ENCODE peak calls at places on chromosomes 4 and X, in seven cellular contexts. One of them, this sample, is unnamed.

GRCh38 chr4:168321006-168321405 is 2.5 kb upstream of the DDX60 start:
- DNase-seq in fibroblast of pulmonary artery: no peak
- DNase-seq in gastrocnemius medialis: no peak
- DNase-seq in WERI-Rb-1: no peak
- DNase-seq in omental fat pad: no peak
- DNase-seq in endothelial cell: no peak
- DNase-seq in suprapubic skin: no peak
- DNase-seq in this sample: no peak

GRCh38 chrX:45710081-45710801 is 509.6 kb upstream of the DIPK2B start:
- DNase-seq in fibroblast of pulmonary artery: peak; percentile 59
- DNase-seq in gastrocnemius medialis: no peak
- DNase-seq in WERI-Rb-1: no peak
- DNase-seq in omental fat pad: no peak
- DNase-seq in endothelial cell: no peak
- DNase-seq in suprapubic skin: no peak
- DNase-seq in this sample: peak; percentile 80

GRCh38 chr4:1210971-1211370 is 38.0 kb downstream of the CTBP1 start:
- DNase-seq in fibroblast of pulmonary artery: no peak
- DNase-seq in gastrocnemius medialis: no peak
- DNase-seq in WERI-Rb-1: no peak
- DNase-seq in omental fat pad: no peak
- DNase-seq in endothelial cell: no peak
- DNase-seq in suprapubic skin: peak; percentile 65
- DNase-seq in this sample: no peak

GRCh38 chr4:76523593-76523992 is 88.6 kb downstream of the SHROOM3 start:
- DNase-seq in fibroblast of pulmonary artery: no peak
- DNase-seq in gastrocnemius medialis: no peak
- DNase-seq in WERI-Rb-1: no peak
- DNase-seq in omental fat pad: no peak
- DNase-seq in endothelial cell: no peak
- DNase-seq in suprapubic skin: no peak
- DNase-seq in this sample: no peak

GRCh38 chrX:24659106-24659505 is 12.0 kb upstream of the PCYT1B start:
- DNase-seq in fibroblast of pulmonary artery: no peak
- DNase-seq in gastrocnemius medialis: no peak
- DNase-seq in WERI-Rb-1: no peak
- DNase-seq in omental fat pad: no peak
- DNase-seq in endothelial cell: no peak
- DNase-seq in suprapubic skin: no peak
- DNase-seq in this sample: no peak

GRCh38 chr4:70895405-70895804 is 6.8 kb upstream of the MOB1B start:
- DNase-seq in fibroblast of pulmonary artery: peak; percentile 8
- DNase-seq in gastrocnemius medialis: no peak
- DNase-seq in WERI-Rb-1: no peak
- DNase-seq in omental fat pad: no peak
- DNase-seq in endothelial cell: no peak
- DNase-seq in suprapubic skin: no peak
- DNase-seq in this sample: no peak

GRCh38 chrX:53930513-53931380 is 113.5 kb downstream of the PHF8 start:
- DNase-seq in fibroblast of pulmonary artery: peak; percentile 72
- DNase-seq in gastrocnemius medialis: no peak
- DNase-seq in WERI-Rb-1: no peak
- DNase-seq in omental fat pad: no peak
- DNase-seq in endothelial cell: no peak
- DNase-seq in suprapubic skin: no peak
- DNase-seq in this sample: no peak

GRCh38 chr4:88713782-88714181 is 16.2 kb upstream of the NAP1L5 start:
- DNase-seq in fibroblast of pulmonary artery: no peak
- DNase-seq in gastrocnemius medialis: no peak
- DNase-seq in WERI-Rb-1: no peak
- DNase-seq in omental fat pad: no peak
- DNase-seq in endothelial cell: no peak
- DNase-seq in suprapubic skin: no peak
- DNase-seq in this sample: no peak

GRCh38 chr4:52788806-52789205 is 37.6 kb upstream of the ERVMER34-1 start:
- DNase-seq in fibroblast of pulmonary artery: no peak
- DNase-seq in gastrocnemius medialis: no peak
- DNase-seq in WERI-Rb-1: no peak
- DNase-seq in omental fat pad: no peak
- DNase-seq in endothelial cell: no peak
- DNase-seq in suprapubic skin: no peak
- DNase-seq in this sample: no peak

GRCh38 chrX:68945603-68946228 is 116.9 kb downstream of the EFNB1 start:
- DNase-seq in fibroblast of pulmonary artery: peak; percentile 86
- DNase-seq in gastrocnemius medialis: no peak
- DNase-seq in WERI-Rb-1: peak; percentile 21
- DNase-seq in omental fat pad: no peak
- DNase-seq in endothelial cell: peak; percentile 19
- DNase-seq in suprapubic skin: no peak
- DNase-seq in this sample: peak; percentile 2

GRCh38 chr4:3321295-3321889 is 28.6 kb downstream of the RGS12 start:
- DNase-seq in fibroblast of pulmonary artery: no peak
- DNase-seq in gastrocnemius medialis: peak; percentile 71
- DNase-seq in WERI-Rb-1: no peak
- DNase-seq in omental fat pad: no peak
- DNase-seq in endothelial cell: no peak
- DNase-seq in suprapubic skin: peak; percentile 78
- DNase-seq in this sample: no peak

GRCh38 chr4:104989363-104989762 is 157.3 kb upstream of the TET2 start:
- DNase-seq in fibroblast of pulmonary artery: peak; percentile 45
- DNase-seq in gastrocnemius medialis: no peak
- DNase-seq in WERI-Rb-1: no peak
- DNase-seq in omental fat pad: no peak
- DNase-seq in endothelial cell: no peak
- DNase-seq in suprapubic skin: no peak
- DNase-seq in this sample: no peak

GRCh38 chr4:83657336-83657735 is 121.4 kb downstream of the GPAT3 start:
- DNase-seq in fibroblast of pulmonary artery: no peak
- DNase-seq in gastrocnemius medialis: no peak
- DNase-seq in WERI-Rb-1: no peak
- DNase-seq in omental fat pad: no peak
- DNase-seq in endothelial cell: no peak
- DNase-seq in suprapubic skin: no peak
- DNase-seq in this sample: no peak

GRCh38 chrX:19670854-19671620 is 155.7 kb upstream of the MAP3K15 start:
- DNase-seq in fibroblast of pulmonary artery: peak; percentile 84
- DNase-seq in gastrocnemius medialis: peak; percentile 22
- DNase-seq in WERI-Rb-1: no peak
- DNase-seq in omental fat pad: no peak
- DNase-seq in endothelial cell: no peak
- DNase-seq in suprapubic skin: peak; percentile 77
- DNase-seq in this sample: no peak

GRCh38 chr4:76856183-76856969 is 41.6 kb downstream of the SOWAHB start:
- DNase-seq in fibroblast of pulmonary artery: peak; percentile 53
- DNase-seq in gastrocnemius medialis: no peak
- DNase-seq in WERI-Rb-1: no peak
- DNase-seq in omental fat pad: no peak
- DNase-seq in endothelial cell: no peak
- DNase-seq in suprapubic skin: no peak
- DNase-seq in this sample: no peak

GRCh38 chr4:182556576-182556975 is 313.4 kb downstream of the TENM3 start:
- DNase-seq in fibroblast of pulmonary artery: no peak
- DNase-seq in gastrocnemius medialis: no peak
- DNase-seq in WERI-Rb-1: no peak
- DNase-seq in omental fat pad: no peak
- DNase-seq in endothelial cell: no peak
- DNase-seq in suprapubic skin: no peak
- DNase-seq in this sample: no peak

GRCh38 chr4:125313497-125313896 is 1.3 kb upstream of the FAT4 start:
- DNase-seq in fibroblast of pulmonary artery: peak; percentile 96
- DNase-seq in gastrocnemius medialis: no peak
- DNase-seq in WERI-Rb-1: peak; percentile 63
- DNase-seq in omental fat pad: no peak
- DNase-seq in endothelial cell: peak; percentile 72
- DNase-seq in suprapubic skin: no peak
- DNase-seq in this sample: peak; percentile 28

GRCh38 chrX:69032601-69033000 is 132.7 kb downstream of the PJA1 start:
- DNase-seq in fibroblast of pulmonary artery: no peak
- DNase-seq in gastrocnemius medialis: no peak
- DNase-seq in WERI-Rb-1: no peak
- DNase-seq in omental fat pad: peak; percentile 7
- DNase-seq in endothelial cell: no peak
- DNase-seq in suprapubic skin: no peak
- DNase-seq in this sample: no peak

GRCh38 chr4:146243141-146243882 is 29.0 kb downstream of the REELD1 start:
- DNase-seq in fibroblast of pulmonary artery: peak; percentile 28
- DNase-seq in gastrocnemius medialis: no peak
- DNase-seq in WERI-Rb-1: peak; percentile 18
- DNase-seq in omental fat pad: no peak
- DNase-seq in endothelial cell: no peak
- DNase-seq in suprapubic skin: no peak
- DNase-seq in this sample: peak; percentile 93

GRCh38 chr4:83219344-83219990 is 65.1 kb downstream of the COQ2 start:
- DNase-seq in fibroblast of pulmonary artery: no peak
- DNase-seq in gastrocnemius medialis: no peak
- DNase-seq in WERI-Rb-1: peak; percentile 11
- DNase-seq in omental fat pad: no peak
- DNase-seq in endothelial cell: no peak
- DNase-seq in suprapubic skin: no peak
- DNase-seq in this sample: peak; percentile 83

GRCh38 chr4:84920591-84920990 is 45.9 kb downstream of the WDFY3 start:
- DNase-seq in fibroblast of pulmonary artery: peak; percentile 86
- DNase-seq in gastrocnemius medialis: no peak
- DNase-seq in WERI-Rb-1: no peak
- DNase-seq in omental fat pad: no peak
- DNase-seq in endothelial cell: no peak
- DNase-seq in suprapubic skin: no peak
- DNase-seq in this sample: no peak

DNA sequence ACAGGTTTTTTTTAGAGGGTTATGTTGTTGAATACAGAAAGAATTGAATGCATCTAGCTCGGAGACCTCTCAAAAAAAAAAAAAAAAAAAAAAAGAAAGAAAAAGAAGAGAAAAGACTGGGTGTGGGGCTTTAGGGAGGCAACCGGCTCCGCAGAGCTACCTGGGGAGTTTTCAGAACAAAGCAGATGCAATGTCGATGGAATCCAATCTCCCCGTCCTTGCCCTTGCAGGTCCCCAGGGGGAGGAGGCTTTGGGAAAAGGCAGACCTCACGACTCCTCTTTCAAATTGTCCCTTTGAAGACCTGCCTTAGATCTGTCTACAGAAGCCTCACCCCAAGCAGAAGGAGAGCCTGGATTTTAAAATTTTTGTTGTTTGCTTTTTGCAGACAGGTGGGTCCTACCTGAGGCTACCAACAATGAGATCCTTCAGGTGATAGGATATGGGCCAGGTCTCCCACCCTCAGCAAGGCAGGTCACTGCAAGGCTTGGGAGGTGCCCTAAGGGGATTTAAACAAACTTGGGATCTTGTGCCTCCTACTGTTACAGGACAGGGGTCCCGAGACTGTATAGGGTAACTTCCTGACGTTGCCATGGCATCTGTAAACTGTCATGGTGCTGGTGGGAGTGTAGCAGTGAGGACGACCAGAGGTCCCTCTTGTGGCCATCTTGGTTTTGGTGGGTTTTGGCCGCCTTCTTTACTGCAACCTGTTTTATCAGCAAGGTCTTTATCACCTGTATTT is 75.2 kb upstream of the PRKX start:
- DNase-seq in fibroblast of pulmonary artery: no peak
- DNase-seq in gastrocnemius medialis: no peak
- DNase-seq in WERI-Rb-1: no peak
- DNase-seq in omental fat pad: no peak
- DNase-seq in endothelial cell: peak; percentile 26
- DNase-seq in suprapubic skin: no peak
- DNase-seq in this sample: peak; percentile 31
- TF ChIP-seq CTCF in fibroblast of pulmonary artery: no peak
- TF ChIP-seq CTCF in gastrocnemius medialis: no peak
- TF ChIP-seq CTCF in WERI-Rb-1: peak; percentile 34
- TF ChIP-seq CTCF in omental fat pad: no peak
- TF ChIP-seq CTCF in endothelial cell: no peak
- TF ChIP-seq CTCF in suprapubic skin: no peak
- TF ChIP-seq CTCF in this sample: no peak

GRCh38 chr4:37453004-37453360 is 208.4 kb downstream of the NWD2 start:
- DNase-seq in fibroblast of pulmonary artery: peak; percentile 82
- DNase-seq in gastrocnemius medialis: no peak
- DNase-seq in WERI-Rb-1: peak; percentile 37
- DNase-seq in omental fat pad: no peak
- DNase-seq in endothelial cell: peak; percentile 49
- DNase-seq in suprapubic skin: no peak
- DNase-seq in this sample: peak; percentile 76
- TF ChIP-seq CTCF in fibroblast of pulmonary artery: peak; percentile 67
- TF ChIP-seq CTCF in gastrocnemius medialis: peak; percentile 11
- TF ChIP-seq CTCF in WERI-Rb-1: peak; percentile 58
- TF ChIP-seq CTCF in omental fat pad: no peak
- TF ChIP-seq CTCF in endothelial cell: peak; percentile 22
- TF ChIP-seq CTCF in suprapubic skin: peak; percentile 44
- TF ChIP-seq CTCF in this sample: peak; percentile 57

DNA sequence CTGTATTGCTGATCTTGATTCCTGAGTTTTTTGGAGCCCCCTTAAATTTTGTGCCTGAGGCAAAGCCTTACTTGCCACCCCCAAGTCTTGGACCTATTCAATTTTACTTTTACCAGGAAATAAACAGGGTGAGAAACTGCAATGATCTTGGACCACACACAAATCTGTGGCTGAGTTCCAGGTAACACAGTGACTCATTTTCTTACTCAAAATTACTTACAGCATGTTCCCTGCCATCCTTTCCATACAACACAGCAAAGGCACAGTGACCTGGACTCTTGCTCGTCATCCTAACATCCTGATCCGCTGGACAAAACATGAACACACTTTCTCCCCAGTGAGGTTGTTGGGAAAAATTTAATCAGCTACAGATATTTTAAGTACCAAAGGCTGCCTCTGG is 60.7 kb upstream of the S100G start:
- DNase-seq in fibroblast of pulmonary artery: peak; percentile 63
- DNase-seq in gastrocnemius medialis: no peak
- DNase-seq in WERI-Rb-1: no peak
- DNase-seq in omental fat pad: no peak
- DNase-seq in endothelial cell: no peak
- DNase-seq in suprapubic skin: no peak
- DNase-seq in this sample: peak; percentile 4
- TF ChIP-seq CTCF in fibroblast of pulmonary artery: no peak
- TF ChIP-seq CTCF in gastrocnemius medialis: no peak
- TF ChIP-seq CTCF in WERI-Rb-1: no peak
- TF ChIP-seq CTCF in omental fat pad: no peak
- TF ChIP-seq CTCF in endothelial cell: no peak
- TF ChIP-seq CTCF in suprapubic skin: no peak
- TF ChIP-seq CTCF in this sample: no peak

DNA sequence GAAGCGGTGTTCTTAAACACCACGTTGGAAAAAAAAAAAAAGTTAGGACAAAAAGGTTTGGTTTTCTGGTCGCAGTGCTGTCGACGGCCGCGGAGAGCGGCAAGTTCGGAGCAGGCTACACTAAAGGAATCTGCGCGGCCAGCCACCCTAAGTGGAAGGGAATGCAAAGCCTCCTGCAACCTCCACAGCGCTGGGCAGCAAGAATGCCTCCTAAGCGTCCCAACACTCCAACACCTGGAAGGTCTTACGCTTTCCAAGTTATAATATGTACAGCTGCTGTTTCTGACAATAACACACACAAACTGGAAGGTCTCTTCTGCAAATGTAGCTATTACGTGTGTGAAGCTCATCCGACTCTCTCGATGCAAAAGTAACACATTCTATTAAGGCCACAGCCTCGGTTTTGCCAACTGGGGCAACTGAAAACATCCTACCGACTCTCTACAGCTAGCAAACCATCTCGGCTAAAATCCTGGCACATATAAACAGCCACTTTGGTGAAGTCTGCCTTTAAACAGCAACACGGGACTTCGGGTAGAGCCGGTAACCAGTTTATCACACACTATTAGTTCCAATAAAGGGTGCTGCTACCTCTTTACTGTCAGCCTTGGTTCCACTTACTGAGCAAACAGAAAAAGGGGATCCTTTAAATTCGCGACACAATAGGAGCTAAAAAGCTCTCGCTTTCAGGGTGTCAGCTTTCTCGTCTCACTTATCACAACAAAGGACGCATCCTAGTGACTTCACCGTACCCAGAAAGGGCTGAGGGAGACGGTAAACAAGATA is 900 bp downstream of the SMIM14 start:
- DNase-seq in fibroblast of pulmonary artery: peak; percentile 69
- DNase-seq in gastrocnemius medialis: peak; percentile 53
- DNase-seq in WERI-Rb-1: peak; percentile 60
- DNase-seq in omental fat pad: peak; percentile 32
- DNase-seq in endothelial cell: peak; percentile 52
- DNase-seq in suprapubic skin: peak; percentile 83
- DNase-seq in this sample: peak; percentile 33
- TF ChIP-seq CTCF in fibroblast of pulmonary artery: no peak
- TF ChIP-seq CTCF in gastrocnemius medialis: no peak
- TF ChIP-seq CTCF in WERI-Rb-1: no peak
- TF ChIP-seq CTCF in omental fat pad: no peak
- TF ChIP-seq CTCF in endothelial cell: no peak
- TF ChIP-seq CTCF in suprapubic skin: no peak
- TF ChIP-seq CTCF in this sample: no peak